ENCODE peak calls at places on chromosomes 3 and 15, in five cellular contexts. Z is lower leg skin, K is fibroblast of mammary gland, W is LoVo, F is pancreas. B is an unnamed sample.

GRCh38 chr15:65952425-65953053 is 83.2 kb downstream of the RAB11A start:
- DNase-seq in F (no peak), K (peak), Z (no peak), W (peak), B (peak)

GRCh38 chr3:152718810-152719209 is 116.1 kb upstream of the P2RY1 start:
- DNase-seq in W (no peak), F (no peak), Z (no peak), K (peak), B (no peak)

GRCh38 chr3:43998841-43999805 is 242.6 kb upstream of the TOPAZ1 start:
- DNase-seq in K (peak), W (no peak), Z (no peak), F (peak), B (no peak)

GRCh38 chr3:140499114-140499757 is 178.6 kb upstream of the TRIM42 start:
- DNase-seq in F (no peak), W (peak), K (peak), Z (no peak), B (no peak)

GRCh38 chr3:129360705-129361460 is 67.6 kb downstream of the EFCAB12 start:
- DNase-seq in W (no peak), Z (no peak), K (no peak), F (peak), B (no peak)

GRCh38 chr3:98171066-98171465 is 4.6 kb downstream of the OR5H15 start:
- DNase-seq in W (no peak), K (no peak), Z (no peak), F (no peak), B (no peak)

GRCh38 chr3:160649596-160649995 is 27.4 kb upstream of the ARL14 start:
- DNase-seq in K (no peak), Z (no peak), W (no peak), F (no peak), B (no peak)

GRCh38 chr3:85050806-85051205 is 92.0 kb downstream of the CADM2 start:
- DNase-seq in F (no peak), W (no peak), Z (no peak), K (no peak), B (no peak)

GRCh38 chr3:29751647-29752263 is 470.9 kb downstream of the RBMS3 start:
- DNase-seq in W (no peak), F (no peak), Z (no peak), K (no peak), B (no peak)

GRCh38 chr3:152458725-152459515 is 190.2 kb downstream of the MBNL1 start:
- DNase-seq in Z (no peak), K (no peak), F (no peak), W (no peak), B (no peak)

GRCh38 chr3:24100694-24101402 is 155.8 kb downstream of the NR1D2 start:
- DNase-seq in F (no peak), Z (no peak), W (no peak), K (peak), B (no peak)

GRCh38 chr3:69113536-69113935 is 8.9 kb downstream of the LMOD3 start:
- DNase-seq in K (peak), F (no peak), Z (no peak), W (no peak), B (no peak)

GRCh38 chr15:96160269-96160668 is 170.2 kb upstream of the NR2F2 start:
- DNase-seq in F (peak), W (no peak), K (peak), Z (peak), B (peak)

GRCh38 chr3:3726549-3726948 is 72.7 kb upstream of the LRRN1 start:
- DNase-seq in W (no peak), Z (no peak), F (no peak), K (no peak), B (no peak)

GRCh38 chr3:52210550-52211046 is 12.6 kb downstream of the ALAS1 start:
- DNase-seq in K (peak), F (no peak), Z (no peak), W (no peak), B (no peak)